ENCODE peak calls at places on chromosomes 11 and 22, in seven cellular contexts. One of them, this sample, is unnamed.

GRCh38 chr11:61969838-61970452 is 2.5 kb upstream of the FTH1 start:
- DNase-seq in H1: no peak
- DNase-seq in HepG2: no peak
- DNase-seq in WTC11: no peak
- DNase-seq in HCT116: no peak
- DNase-seq in GM12878: no peak
- DNase-seq in K562: no peak
- DNase-seq in this sample: no peak

GRCh38 chr11:18192988-18193387 is 20.4 kb downstream of the MRGPRX4 start:
- DNase-seq in H1: no peak
- DNase-seq in HepG2: no peak
- DNase-seq in WTC11: peak
- DNase-seq in HCT116: no peak
- DNase-seq in GM12878: peak
- DNase-seq in K562: no peak
- DNase-seq in this sample: no peak

GRCh38 chr11:44484211-44484610 is 81.3 kb upstream of the CD82 start:
- DNase-seq in H1: no peak
- DNase-seq in HepG2: peak
- DNase-seq in WTC11: peak
- DNase-seq in HCT116: peak
- DNase-seq in GM12878: no peak
- DNase-seq in K562: peak
- DNase-seq in this sample: peak

GRCh38 chr11:63719987-63720386 is 38.7 kb downstream of the RTN3 start:
- DNase-seq in H1: no peak
- DNase-seq in HepG2: no peak
- DNase-seq in WTC11: no peak
- DNase-seq in HCT116: no peak
- DNase-seq in GM12878: no peak
- DNase-seq in K562: no peak
- DNase-seq in this sample: no peak

GRCh38 chr11:35478411-35479139 is 46.8 kb downstream of the PAMR1 start:
- DNase-seq in H1: no peak
- DNase-seq in HepG2: no peak
- DNase-seq in WTC11: no peak
- DNase-seq in HCT116: no peak
- DNase-seq in GM12878: no peak
- DNase-seq in K562: no peak
- DNase-seq in this sample: no peak

GRCh38 chr22:22865311-22866072 is 22.1 kb upstream of the IGLL5 start:
- DNase-seq in H1: no peak
- DNase-seq in HepG2: no peak
- DNase-seq in WTC11: no peak
- DNase-seq in HCT116: no peak
- DNase-seq in GM12878: no peak
- DNase-seq in K562: peak
- DNase-seq in this sample: no peak

GRCh38 chr11:28342704-28343103 is 234.5 kb downstream of the METTL15 start:
- DNase-seq in H1: no peak
- DNase-seq in HepG2: no peak
- DNase-seq in WTC11: no peak
- DNase-seq in HCT116: no peak
- DNase-seq in GM12878: no peak
- DNase-seq in K562: no peak
- DNase-seq in this sample: no peak

GRCh38 chr11:82823635-82824614 is 76.3 kb downstream of the PRCP start:
- DNase-seq in H1: no peak
- DNase-seq in HepG2: no peak
- DNase-seq in WTC11: no peak
- DNase-seq in HCT116: no peak
- DNase-seq in GM12878: no peak
- DNase-seq in K562: no peak
- DNase-seq in this sample: no peak

GRCh38 chr11:19380375-19380774 is 139.6 kb upstream of the E2F8 start:
- DNase-seq in H1: no peak
- DNase-seq in HepG2: no peak
- DNase-seq in WTC11: no peak
- DNase-seq in HCT116: peak
- DNase-seq in GM12878: no peak
- DNase-seq in K562: no peak
- DNase-seq in this sample: no peak

GRCh38 chr11:128195057-128195751 is 392.2 kb downstream of the ETS1 start:
- DNase-seq in H1: no peak
- DNase-seq in HepG2: no peak
- DNase-seq in WTC11: no peak
- DNase-seq in HCT116: no peak
- DNase-seq in GM12878: no peak
- DNase-seq in K562: no peak
- DNase-seq in this sample: no peak

GRCh38 chr11:62233730-62234129 is 8.3 kb upstream of the SCGB1D2 start:
- DNase-seq in H1: no peak
- DNase-seq in HepG2: no peak
- DNase-seq in WTC11: no peak
- DNase-seq in HCT116: no peak
- DNase-seq in GM12878: no peak
- DNase-seq in K562: no peak
- DNase-seq in this sample: no peak

GRCh38 chr11:93510196-93510898 is 32.8 kb downstream of the SMCO4 start:
- DNase-seq in H1: no peak
- DNase-seq in HepG2: no peak
- DNase-seq in WTC11: no peak
- DNase-seq in HCT116: no peak
- DNase-seq in GM12878: no peak
- DNase-seq in K562: no peak
- DNase-seq in this sample: no peak

GRCh38 chr11:64028398-64029115 is 7.2 kb upstream of the FLRT1 start:
- DNase-seq in H1: peak
- DNase-seq in HepG2: no peak
- DNase-seq in WTC11: peak
- DNase-seq in HCT116: no peak
- DNase-seq in GM12878: no peak
- DNase-seq in K562: peak
- DNase-seq in this sample: peak

GRCh38 chr11:94851864-94852581 is 83.9 kb downstream of the AMOTL1 start:
- DNase-seq in H1: no peak
- DNase-seq in HepG2: no peak
- DNase-seq in WTC11: no peak
- DNase-seq in HCT116: no peak
- DNase-seq in GM12878: no peak
- DNase-seq in K562: no peak
- DNase-seq in this sample: no peak

DNA sequence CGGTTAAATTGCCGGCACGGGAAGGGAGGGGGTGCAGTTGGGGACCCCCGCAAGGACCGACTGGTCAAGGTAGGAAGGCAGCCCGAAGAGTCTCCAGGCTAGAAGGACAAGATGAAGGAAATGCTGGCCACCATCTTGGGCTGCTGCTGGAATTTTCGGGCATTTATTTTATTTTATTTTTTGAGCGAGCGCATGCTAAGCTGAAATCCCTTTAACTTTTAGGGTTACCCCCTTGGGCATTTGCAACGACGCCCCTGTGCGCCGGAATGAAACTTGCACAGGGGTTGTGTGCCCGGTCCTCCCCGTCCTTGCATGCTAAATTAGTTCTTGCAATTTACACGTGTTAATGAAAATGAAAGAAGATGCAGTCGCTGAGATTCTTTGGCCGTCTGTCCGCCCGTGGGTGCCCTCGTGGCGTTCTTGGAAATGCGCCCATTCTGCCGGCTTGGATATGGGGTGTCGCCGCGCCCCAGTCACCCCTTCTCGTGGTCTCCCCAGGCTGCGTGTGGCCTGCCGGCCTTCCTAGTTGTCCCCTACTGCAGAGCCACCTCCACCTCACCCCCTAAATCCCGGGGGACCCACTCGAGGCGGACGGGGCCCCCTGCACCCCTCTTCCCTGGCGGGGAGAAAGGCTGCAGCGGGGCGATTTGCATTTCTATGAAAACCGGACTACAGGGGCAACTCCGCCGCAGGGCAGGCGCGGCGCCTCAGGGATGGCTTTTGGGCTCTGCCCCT is 529 bp upstream of the CCND1 start:
- DNase-seq in H1: no peak
- DNase-seq in HepG2: no peak
- DNase-seq in WTC11: no peak
- DNase-seq in HCT116: no peak
- DNase-seq in GM12878: no peak
- DNase-seq in K562: no peak
- DNase-seq in this sample: no peak
- TF ChIP-seq SP1 in H1: no peak
- TF ChIP-seq SP1 in HepG2: no peak
- TF ChIP-seq SP1 in WTC11: no peak
- TF ChIP-seq SP1 in HCT116: no peak
- TF ChIP-seq SP1 in GM12878: no peak
- TF ChIP-seq SP1 in K562: peak
- TF ChIP-seq SP1 in this sample: no peak

GRCh38 chr11:425301-425700 is 10.5 kb upstream of the SIGIRR start:
- DNase-seq in H1: no peak
- DNase-seq in HepG2: no peak
- DNase-seq in WTC11: no peak
- DNase-seq in HCT116: no peak
- DNase-seq in GM12878: no peak
- DNase-seq in K562: no peak
- DNase-seq in this sample: no peak

GRCh38 chr11:428295-428694 is 13.5 kb upstream of the SIGIRR start:
- DNase-seq in H1: no peak
- DNase-seq in HepG2: no peak
- DNase-seq in WTC11: no peak
- DNase-seq in HCT116: no peak
- DNase-seq in GM12878: no peak
- DNase-seq in K562: no peak
- DNase-seq in this sample: no peak

GRCh38 chr11:424232-424631 is 9.4 kb upstream of the SIGIRR start:
- DNase-seq in H1: no peak
- DNase-seq in HepG2: no peak
- DNase-seq in WTC11: no peak
- DNase-seq in HCT116: no peak
- DNase-seq in GM12878: no peak
- DNase-seq in K562: no peak
- DNase-seq in this sample: no peak

GRCh38 chr11:429391-429790 is 12.4 kb downstream of the ANO9 start:
- DNase-seq in H1: no peak
- DNase-seq in HepG2: no peak
- DNase-seq in WTC11: no peak
- DNase-seq in HCT116: no peak
- DNase-seq in GM12878: no peak
- DNase-seq in K562: no peak
- DNase-seq in this sample: no peak

DNA sequence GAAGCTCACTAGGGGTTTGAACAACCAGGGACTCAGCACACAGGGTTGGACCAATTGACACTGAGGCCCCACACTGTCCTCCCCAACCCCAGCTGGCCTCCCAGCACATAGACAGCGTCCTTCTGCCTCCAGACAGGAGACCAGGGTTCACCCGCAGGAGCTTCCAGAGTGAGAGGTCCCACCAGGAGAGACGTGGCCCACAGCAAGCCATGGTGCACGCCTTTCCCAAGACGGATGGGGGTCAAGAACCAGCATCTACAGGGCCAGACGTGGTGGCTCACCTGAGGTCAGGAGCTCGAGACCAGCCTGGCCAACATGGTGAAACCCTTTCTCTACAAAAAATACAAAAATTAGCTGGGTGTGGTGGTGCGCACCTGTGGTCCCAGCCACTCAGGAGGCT is 12.1 kb upstream of the SIGIRR start:
- DNase-seq in H1: no peak
- DNase-seq in HepG2: no peak
- DNase-seq in WTC11: no peak
- DNase-seq in HCT116: no peak
- DNase-seq in GM12878: no peak
- DNase-seq in K562: no peak
- DNase-seq in this sample: no peak
- TF ChIP-seq SP1 in H1: no peak
- TF ChIP-seq SP1 in HepG2: no peak
- TF ChIP-seq SP1 in WTC11: no peak
- TF ChIP-seq SP1 in HCT116: no peak
- TF ChIP-seq SP1 in GM12878: no peak
- TF ChIP-seq SP1 in K562: no peak
- TF ChIP-seq SP1 in this sample: no peak

GRCh38 chr22:38417252-38418060 is 37.5 kb downstream of the KCNJ4 start:
- DNase-seq in H1: no peak
- DNase-seq in HepG2: no peak
- DNase-seq in WTC11: peak
- DNase-seq in HCT116: no peak
- DNase-seq in GM12878: no peak
- DNase-seq in K562: no peak
- DNase-seq in this sample: no peak
- TF ChIP-seq SP1 in H1: no peak
- TF ChIP-seq SP1 in HepG2: no peak
- TF ChIP-seq SP1 in WTC11: no peak
- TF ChIP-seq SP1 in HCT116: no peak
- TF ChIP-seq SP1 in GM12878: no peak
- TF ChIP-seq SP1 in K562: no peak
- TF ChIP-seq SP1 in this sample: no peak

DNA sequence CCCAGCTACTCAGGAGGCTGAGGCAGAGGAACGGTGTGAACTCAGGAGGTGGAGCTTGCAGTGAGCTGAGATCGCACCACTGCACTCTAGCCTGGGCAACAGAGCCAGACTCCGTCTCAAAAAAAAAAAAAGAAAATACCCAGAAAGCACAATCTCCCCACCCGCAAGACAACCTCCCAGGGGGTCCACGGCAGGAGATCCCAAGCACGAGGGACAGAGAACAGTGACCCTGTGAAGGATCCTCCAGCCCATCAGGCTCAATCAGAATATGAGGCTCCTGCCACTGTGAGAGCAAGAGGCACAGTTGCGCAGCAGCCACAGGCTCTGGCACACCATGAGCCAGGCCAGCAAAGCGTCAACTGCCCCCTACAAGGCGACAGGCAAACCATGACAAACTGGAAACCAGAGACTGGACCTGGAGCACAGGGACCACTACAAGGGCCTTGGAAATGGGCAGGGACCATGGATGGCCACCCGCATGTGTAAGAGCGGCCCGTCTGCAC is 164.8 kb upstream of the GRK3 start:
- DNase-seq in H1: no peak
- DNase-seq in HepG2: no peak
- DNase-seq in WTC11: no peak
- DNase-seq in HCT116: no peak
- DNase-seq in GM12878: no peak
- DNase-seq in K562: no peak
- DNase-seq in this sample: no peak
- TF ChIP-seq SP1 in H1: no peak
- TF ChIP-seq SP1 in HepG2: no peak
- TF ChIP-seq SP1 in WTC11: no peak
- TF ChIP-seq SP1 in HCT116: no peak
- TF ChIP-seq SP1 in GM12878: no peak
- TF ChIP-seq SP1 in K562: no peak
- TF ChIP-seq SP1 in this sample: no peak

DNA sequence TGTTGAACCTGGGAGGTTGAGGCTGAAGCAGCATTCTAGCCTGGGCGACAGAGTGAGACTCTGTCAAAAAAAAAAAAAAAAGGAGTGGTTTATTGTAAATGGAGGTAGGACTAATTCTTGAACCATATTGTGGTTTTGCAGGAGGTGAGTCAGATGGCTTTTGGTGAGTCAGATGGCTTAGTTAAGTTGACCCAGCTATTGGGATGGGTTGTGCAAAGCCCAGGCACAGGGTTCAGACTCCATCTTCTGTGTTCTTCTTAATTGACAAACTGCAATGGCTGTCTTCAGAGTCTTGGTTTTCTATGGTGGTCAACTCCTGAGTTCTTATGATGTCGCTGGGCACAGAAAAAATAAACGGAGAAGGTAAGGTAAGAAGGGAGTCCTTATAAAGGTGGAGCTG is 182.7 kb downstream of the ADAMTS15 start:
- DNase-seq in H1: no peak
- DNase-seq in HepG2: no peak
- DNase-seq in WTC11: no peak
- DNase-seq in HCT116: peak
- DNase-seq in GM12878: no peak
- DNase-seq in K562: no peak
- DNase-seq in this sample: no peak
- TF ChIP-seq SP1 in H1: no peak
- TF ChIP-seq SP1 in HepG2: no peak
- TF ChIP-seq SP1 in WTC11: no peak
- TF ChIP-seq SP1 in HCT116: peak
- TF ChIP-seq SP1 in GM12878: no peak
- TF ChIP-seq SP1 in K562: no peak
- TF ChIP-seq SP1 in this sample: no peak

This sample was measured in HEK293T.